ENCODE peak calls at places on chromosomes 3 and 15, in seven cellular contexts. C is activated naive CD4-positive, alpha-beta T cell; R is stimulated activated CD4-positive, alpha-beta T cell treated with anti-CD3 and anti-CD28 coated beads, Interleukin-15, amount 100 ng/mL, for 24 hours; L is ovary; A is breast epithelium; T is HFFc6; Y is endothelial cell. Z is an unnamed sample.

GRCh38 chr3:32483772-32484171 is 18.9 kb downstream of the CMTM6 start:
- DNase-seq in C (no peak), R (no peak), L (no peak), A (no peak), T (no peak), Y (no peak), Z (no peak)

GRCh38 chr3:140207541-140207940 is 272.6 kb downstream of the CLSTN2 start:
- DNase-seq in C (no peak), R (no peak), L (no peak), A (no peak), T (no peak), Y (no peak), Z (no peak)

GRCh38 chr3:126034481-126035361 is 49.2 kb downstream of the SLC41A3 start:
- DNase-seq in C (no peak), R (no peak), L (no peak), A (no peak), T (peak; percentile 45), Y (no peak), Z (no peak)

GRCh38 chr15:78620021-78620838 is 566 bp downstream of the CHRNA3 start:
- DNase-seq in C (no peak), R (peak; percentile 16), L (no peak), A (no peak), T (no peak), Y (peak; percentile 64), Z (peak; percentile 8)

GRCh38 chr3:109413049-109413448 is 75.7 kb upstream of the DPPA4 start:
- DNase-seq in C (no peak), R (no peak), L (no peak), A (no peak), T (no peak), Y (no peak), Z (no peak)

GRCh38 chr3:188446791-188447190 is 292.8 kb downstream of the LPP start:
- DNase-seq in C (no peak), R (no peak), L (no peak), A (no peak), T (no peak), Y (no peak), Z (no peak)

GRCh38 chr3:57556459-57557087 is 499 bp downstream of the PDE12 start:
- DNase-seq in C (no peak), R (peak; percentile 52), L (no peak), A (no peak), T (no peak), Y (peak; percentile 41), Z (peak; percentile 16)

GRCh38 chr3:195042741-195043611 is 228.0 kb downstream of the XXYLT1 start:
- DNase-seq in C (no peak), R (no peak), L (no peak), A (no peak), T (no peak), Y (no peak), Z (no peak)

GRCh38 chr3:156892701-156893100 is 66.5 kb downstream of the LEKR1 start:
- DNase-seq in C (no peak), R (no peak), L (no peak), A (no peak), T (peak; percentile 81), Y (no peak), Z (peak; percentile 97)

GRCh38 chr15:66880380-66881155 is 178.5 kb downstream of the SMAD6 start:
- DNase-seq in C (no peak), R (no peak), L (no peak), A (no peak), T (no peak), Y (no peak), Z (no peak)

GRCh38 chr3:43726511-43726910 is 35.8 kb downstream of the ABHD5 start:
- DNase-seq in C (no peak), R (no peak), L (no peak), A (no peak), T (no peak), Y (no peak), Z (no peak)

GRCh38 chr15:92665100-92665555 is 9.6 kb upstream of the FAM174B start:
- DNase-seq in C (no peak), R (no peak), L (peak; percentile 82), A (no peak), T (peak; percentile 11), Y (no peak), Z (peak; percentile 79)

GRCh38 chr3:117557008-117557407 is 847.4 kb downstream of the TUSC7 start:
- DNase-seq in C (no peak), R (no peak), L (no peak), A (no peak), T (no peak), Y (no peak), Z (no peak)